ENCODE peak calls at places on chromosomes 7 and 10, in four cellular contexts. Q, A, U and L are unnamed samples.

GRCh38 chr10:96565774-96566173 is 21.0 kb downstream of the TM9SF3 start:
- DNase-seq in U (no peak), A (no peak), Q (peak), L (no peak)

GRCh38 chr10:30357075-30357801 is 8.2 kb upstream of the MTPAP start:
- DNase-seq in A (no peak), Q (no peak), U (no peak), L (no peak)

GRCh38 chr10:115295213-115295805 is 202.1 kb downstream of the ATRNL1 start:
- DNase-seq in A (no peak), Q (no peak), U (no peak), L (no peak)

GRCh38 chr10:17428616-17429097 is 25.7 kb downstream of the ST8SIA6 start:
- DNase-seq in U (no peak), A (no peak), Q (no peak), L (no peak)

GRCh38 chr7:94656925-94657731 is 1.2 kb upstream of the SGCE start:
- DNase-seq in U (peak), A (peak), Q (peak), L (no peak)

GRCh38 chr7:151392426-151392825 is 17.4 kb downstream of the WDR86 start:
- DNase-seq in U (no peak), Q (no peak), A (no peak), L (no peak)

GRCh38 chr7:50982626-50983025 is 199.9 kb upstream of the GRB10 start:
- DNase-seq in U (no peak), Q (no peak), A (no peak), L (no peak)

GRCh38 chr7:151372612-151373265 is 31.1 kb downstream of the NUB1 start:
- DNase-seq in U (no peak), Q (no peak), A (no peak), L (no peak)

GRCh38 chr7:6165521-6166325 is 106.7 kb downstream of the CYTH3 start:
- DNase-seq in U (no peak), Q (no peak), A (no peak), L (no peak)

GRCh38 chr7:272631-273030 is 17.3 kb upstream of the FOXL3 start:
- DNase-seq in U (no peak), Q (no peak), A (no peak), L (no peak)

GRCh38 chr7:28316489-28316888 is 95.8 kb upstream of the CREB5 start:
- DNase-seq in A (no peak), U (no peak), Q (peak), L (no peak)

GRCh38 chr10:5538446-5538845 is 13.7 kb downstream of the CALML3 start:
- DNase-seq in Q (peak), A (no peak), U (no peak), L (no peak)

GRCh38 chr10:120632936-120633335 is 175.9 kb downstream of the PLPP4 start:
- DNase-seq in U (no peak), Q (no peak), A (no peak), L (no peak)

GRCh38 chr7:86939197-86939814 is 120.1 kb downstream of the ELAPOR2 start:
- DNase-seq in A (peak), Q (peak), U (peak), L (no peak)